ENCODE peak calls at places on chromosomes 7 and 10, in six cellular contexts. One of them, this sample, is unnamed.

GRCh38 chr10:102752934-102753664 is 9.4 kb downstream of the WBP1L start:
- DNase-seq in tibial artery: peak; percentile 58
- DNase-seq in WERI-Rb-1: peak; percentile 50
- DNase-seq in heart left ventricle: peak; percentile 50
- DNase-seq in fibroblast of lung: peak; percentile 76
- DNase-seq in HepG2: peak; percentile 63
- DNase-seq in this sample: peak; percentile 71

GRCh38 chr7:27150568-27151340 is 1.6 kb downstream of the HOXA3 start:
- DNase-seq in fibroblast of lung: peak; percentile 87
- DNase-seq in WERI-Rb-1: peak; percentile 68
- DNase-seq in tibial artery: peak; percentile 81
- DNase-seq in HepG2: peak; percentile 42
- DNase-seq in heart left ventricle: peak; percentile 64
- DNase-seq in this sample: peak; percentile 90

GRCh38 chr10:127612-128432 is 7.4 kb upstream of the ZMYND11 start:
- DNase-seq in fibroblast of lung: no peak
- DNase-seq in WERI-Rb-1: no peak
- DNase-seq in HepG2: no peak
- DNase-seq in tibial artery: peak; percentile 41
- DNase-seq in heart left ventricle: no peak
- DNase-seq in this sample: no peak

GRCh38 chr7:27165655-27166474 is 528 bp upstream of the HOXA9 start:
- DNase-seq in HepG2: no peak
- DNase-seq in tibial artery: no peak
- DNase-seq in fibroblast of lung: no peak
- DNase-seq in heart left ventricle: no peak
- DNase-seq in WERI-Rb-1: no peak
- DNase-seq in this sample: no peak

GRCh38 chr7:74289660-74290589 is 718 bp downstream of the CLIP2 start:
- DNase-seq in WERI-Rb-1: no peak
- DNase-seq in fibroblast of lung: no peak
- DNase-seq in tibial artery: peak; percentile 59
- DNase-seq in HepG2: no peak
- DNase-seq in heart left ventricle: peak; percentile 46
- DNase-seq in this sample: peak; percentile 62

GRCh38 chr10:119313645-119314044 is 106.3 kb downstream of the GRK5 start:
- DNase-seq in HepG2: no peak
- DNase-seq in WERI-Rb-1: no peak
- DNase-seq in tibial artery: no peak
- DNase-seq in heart left ventricle: no peak
- DNase-seq in fibroblast of lung: no peak
- DNase-seq in this sample: no peak

GRCh38 chr10:101139421-101139911 is 8.4 kb downstream of the TLX1 start:
- DNase-seq in tibial artery: no peak
- DNase-seq in fibroblast of lung: peak; percentile 18
- DNase-seq in HepG2: peak; percentile 16
- DNase-seq in heart left ventricle: no peak
- DNase-seq in WERI-Rb-1: no peak
- DNase-seq in this sample: peak; percentile 88

GRCh38 chr7:28069788-28070187 is 110.8 kb downstream of the JAZF1 start:
- DNase-seq in heart left ventricle: peak; percentile 39
- DNase-seq in HepG2: no peak
- DNase-seq in WERI-Rb-1: no peak
- DNase-seq in fibroblast of lung: peak; percentile 75
- DNase-seq in tibial artery: peak; percentile 28
- DNase-seq in this sample: no peak

GRCh38 chr10:17123062-17123661 is 6.4 kb downstream of the CUBN start:
- DNase-seq in fibroblast of lung: peak; percentile 33
- DNase-seq in WERI-Rb-1: no peak
- DNase-seq in heart left ventricle: no peak
- DNase-seq in HepG2: no peak
- DNase-seq in tibial artery: no peak
- DNase-seq in this sample: no peak

GRCh38 chr10:45442251-45442650 is 68.2 kb downstream of the ALOX5 start:
- DNase-seq in HepG2: no peak
- DNase-seq in tibial artery: no peak
- DNase-seq in WERI-Rb-1: no peak
- DNase-seq in heart left ventricle: no peak
- DNase-seq in fibroblast of lung: no peak
- DNase-seq in this sample: no peak

GRCh38 chr7:23491502-23491901 is 21.2 kb upstream of the IGF2BP3 start:
- DNase-seq in HepG2: no peak
- DNase-seq in tibial artery: no peak
- DNase-seq in fibroblast of lung: no peak
- DNase-seq in heart left ventricle: no peak
- DNase-seq in WERI-Rb-1: no peak
- DNase-seq in this sample: no peak

GRCh38 chr7:105975770-105976428 is 12.8 kb downstream of the CDHR3 start:
- DNase-seq in HepG2: no peak
- DNase-seq in tibial artery: no peak
- DNase-seq in heart left ventricle: no peak
- DNase-seq in fibroblast of lung: no peak
- DNase-seq in WERI-Rb-1: no peak
- DNase-seq in this sample: peak; percentile 56

GRCh38 chr7:128410092-128410665 is 397 bp upstream of the IMPDH1 start:
- DNase-seq in WERI-Rb-1: peak; percentile 74
- DNase-seq in fibroblast of lung: peak; percentile 81
- DNase-seq in heart left ventricle: peak; percentile 57
- DNase-seq in tibial artery: peak; percentile 63
- DNase-seq in HepG2: no peak
- DNase-seq in this sample: peak; percentile 88

GRCh38 chr7:50556247-50556976 is 8.8 kb downstream of the DDC start:
- DNase-seq in fibroblast of lung: peak; percentile 62
- DNase-seq in tibial artery: no peak
- DNase-seq in WERI-Rb-1: no peak
- DNase-seq in HepG2: peak; percentile 75
- DNase-seq in heart left ventricle: no peak
- DNase-seq in this sample: no peak

GRCh38 chr7:129359176-129359575 is 75.1 kb upstream of the STRIP2 start:
- DNase-seq in heart left ventricle: no peak
- DNase-seq in tibial artery: no peak
- DNase-seq in WERI-Rb-1: no peak
- DNase-seq in fibroblast of lung: no peak
- DNase-seq in HepG2: no peak
- DNase-seq in this sample: no peak

GRCh38 chr10:91891285-91892001 is 17.8 kb downstream of the FGFBP3 start:
- DNase-seq in HepG2: peak; percentile 56
- DNase-seq in fibroblast of lung: peak; percentile 94
- DNase-seq in heart left ventricle: no peak
- DNase-seq in WERI-Rb-1: no peak
- DNase-seq in tibial artery: no peak
- DNase-seq in this sample: no peak

GRCh38 chr10:110335314-110336064 is 30.8 kb upstream of the SMNDC1 start:
- DNase-seq in heart left ventricle: no peak
- DNase-seq in WERI-Rb-1: no peak
- DNase-seq in fibroblast of lung: no peak
- DNase-seq in HepG2: no peak
- DNase-seq in tibial artery: no peak
- DNase-seq in this sample: no peak

GRCh38 chr7:2497065-2497464 is 20.9 kb upstream of the GRIFIN start:
- DNase-seq in fibroblast of lung: no peak
- DNase-seq in heart left ventricle: no peak
- DNase-seq in HepG2: no peak
- DNase-seq in tibial artery: no peak
- DNase-seq in WERI-Rb-1: no peak
- DNase-seq in this sample: no peak

GRCh38 chr7:2496375-2496774 is 20.2 kb upstream of the GRIFIN start:
- DNase-seq in HepG2: no peak
- DNase-seq in fibroblast of lung: no peak
- DNase-seq in tibial artery: no peak
- DNase-seq in heart left ventricle: no peak
- DNase-seq in WERI-Rb-1: no peak
- DNase-seq in this sample: no peak

GRCh38 chr7:2497500-2498336 is 21.5 kb upstream of the GRIFIN start:
- DNase-seq in WERI-Rb-1: no peak
- DNase-seq in heart left ventricle: no peak
- DNase-seq in fibroblast of lung: peak; percentile 61
- DNase-seq in HepG2: no peak
- DNase-seq in tibial artery: no peak
- DNase-seq in this sample: peak; percentile 71

GRCh38 chr7:2494191-2495130 is 18.3 kb upstream of the GRIFIN start:
- DNase-seq in fibroblast of lung: no peak
- DNase-seq in tibial artery: no peak
- DNase-seq in WERI-Rb-1: no peak
- DNase-seq in heart left ventricle: no peak
- DNase-seq in HepG2: no peak
- DNase-seq in this sample: no peak

GRCh38 chr7:2495402-2496309 is 19.5 kb upstream of the GRIFIN start:
- DNase-seq in WERI-Rb-1: peak; percentile 47
- DNase-seq in fibroblast of lung: no peak
- DNase-seq in HepG2: no peak
- DNase-seq in heart left ventricle: no peak
- DNase-seq in tibial artery: no peak
- DNase-seq in this sample: peak; percentile 79
- H3K27ac ChIP-seq in WERI-Rb-1: no peak overlapping the region
- H3K27ac ChIP-seq in fibroblast of lung: no peak overlapping the region
- H3K27ac ChIP-seq in HepG2: no peak overlapping the region
- H3K27ac ChIP-seq in heart left ventricle: no peak overlapping the region
- H3K27ac ChIP-seq in tibial artery: no peak overlapping the region
- H3K27ac ChIP-seq in this sample: peak overlapping the region; percentile 78

GRCh38 chr7:9958461-9958860 is 1015.2 kb upstream of the PHF14 start:
- DNase-seq in heart left ventricle: no peak
- DNase-seq in WERI-Rb-1: no peak
- DNase-seq in fibroblast of lung: no peak
- DNase-seq in HepG2: no peak
- DNase-seq in tibial artery: no peak
- DNase-seq in this sample: no peak

DNA sequence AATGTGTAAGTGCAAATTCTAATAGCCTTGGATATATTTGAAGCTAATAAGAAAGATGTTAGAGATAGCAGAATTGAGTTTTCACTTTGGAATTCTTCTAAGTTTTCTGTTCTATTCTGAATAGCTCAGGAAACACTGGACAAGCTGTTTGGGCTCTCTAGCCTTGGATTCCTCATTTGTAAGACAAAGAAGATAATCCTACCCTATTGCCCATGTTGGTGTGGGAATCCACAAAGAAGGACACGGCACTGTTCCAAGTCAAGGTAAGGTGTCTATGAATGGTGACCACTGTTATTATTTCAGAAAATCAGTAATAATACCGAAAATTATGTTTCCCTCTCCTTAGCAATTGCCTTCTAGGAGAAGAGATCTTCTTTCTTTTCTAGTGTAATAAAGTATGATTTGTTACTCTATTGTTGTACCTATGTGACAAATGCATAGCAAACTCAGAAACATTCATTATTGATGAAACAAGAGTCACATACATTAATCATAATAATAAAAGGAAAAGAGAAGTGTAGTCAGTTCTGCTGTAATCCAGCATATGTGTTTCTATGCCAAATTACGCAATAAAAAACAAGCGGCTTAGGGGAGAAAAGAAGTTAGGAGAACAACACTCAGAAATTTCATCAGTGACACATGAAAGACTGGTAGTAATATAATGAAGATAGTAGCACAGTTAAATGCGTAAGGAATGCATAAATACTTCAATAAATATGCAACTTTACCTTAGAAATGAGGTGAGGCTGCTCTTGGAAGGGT is 1012.3 kb upstream of the PHF14 start:
- DNase-seq in heart left ventricle: no peak
- DNase-seq in HepG2: no peak
- DNase-seq in WERI-Rb-1: no peak
- DNase-seq in tibial artery: no peak
- DNase-seq in fibroblast of lung: no peak
- DNase-seq in this sample: no peak
- H3K9me3 ChIP-seq in heart left ventricle: no peaks in the 10 kb centered on the region
- H3K9me3 ChIP-seq in HepG2: peaks cover 71% of the 10 kb centered on the region
- H3K9me3 ChIP-seq in WERI-Rb-1: no peaks in the 10 kb centered on the region
- H3K9me3 ChIP-seq in tibial artery: no peaks in the 10 kb centered on the region
- H3K9me3 ChIP-seq in fibroblast of lung: no peaks in the 10 kb centered on the region
- H3K9me3 ChIP-seq in this sample: no peaks in the 10 kb centered on the region

DNA sequence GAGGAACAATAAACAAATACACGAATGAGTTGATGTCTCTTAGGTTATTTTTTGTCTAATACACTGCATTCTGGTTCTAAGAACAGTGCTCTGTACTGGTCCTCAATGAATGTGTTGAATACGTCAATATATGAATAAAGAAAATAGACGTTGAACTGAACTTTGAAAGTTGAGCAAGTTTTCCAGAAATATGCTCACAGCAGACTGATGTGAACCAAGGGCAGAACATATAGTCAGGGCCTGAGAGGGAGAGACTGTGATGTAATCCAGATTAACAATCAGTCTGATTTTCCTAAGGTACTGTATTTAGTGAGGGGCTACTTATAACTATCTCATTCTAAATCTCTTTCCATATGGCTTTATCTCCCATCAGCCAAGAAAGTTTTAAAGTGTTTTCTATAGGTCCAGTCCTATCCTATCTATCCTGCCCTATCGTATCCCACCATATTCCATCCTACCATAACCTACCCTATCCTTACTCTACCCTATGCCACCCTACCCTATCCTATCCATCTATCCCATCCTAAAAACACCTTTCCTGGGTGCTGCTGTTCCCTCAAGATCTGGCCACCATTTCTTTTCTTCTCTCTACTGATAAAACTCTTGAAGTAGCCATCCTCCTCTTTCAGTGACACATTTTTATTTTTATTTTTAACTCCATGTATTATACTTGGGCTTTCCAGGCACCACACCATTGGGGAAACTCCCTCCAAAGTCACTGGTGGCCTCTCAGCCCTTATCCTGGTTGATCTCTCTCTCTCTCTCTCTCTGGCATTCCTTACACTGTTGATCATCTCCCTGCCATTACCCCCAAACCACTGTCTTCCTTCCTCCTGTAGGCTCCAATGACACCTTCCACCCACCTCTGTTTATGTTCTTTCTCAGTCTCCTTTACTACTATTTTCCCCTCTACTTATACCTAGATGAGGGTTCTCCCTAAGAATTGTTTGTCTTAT is 212.3 kb upstream of the SLC26A5 start:
- DNase-seq in WERI-Rb-1: no peak
- DNase-seq in tibial artery: no peak
- DNase-seq in fibroblast of lung: no peak
- DNase-seq in HepG2: peak; percentile 16
- DNase-seq in heart left ventricle: no peak
- DNase-seq in this sample: no peak
- H3K27ac ChIP-seq in WERI-Rb-1: no peak overlapping the region
- H3K27ac ChIP-seq in tibial artery: no peak overlapping the region
- H3K27ac ChIP-seq in fibroblast of lung: no peak overlapping the region
- H3K27ac ChIP-seq in HepG2: peak overlapping the region; percentile 34
- H3K27ac ChIP-seq in heart left ventricle: no peak overlapping the region
- H3K27ac ChIP-seq in this sample: no peak overlapping the region

GRCh38 chr10:121862042-121862441 is 65.8 kb downstream of the ATE1 start:
- DNase-seq in fibroblast of lung: no peak
- DNase-seq in tibial artery: no peak
- DNase-seq in HepG2: no peak
- DNase-seq in heart left ventricle: no peak
- DNase-seq in WERI-Rb-1: no peak
- DNase-seq in this sample: no peak

GRCh38 chr10:121864168-121864567 is 63.7 kb downstream of the ATE1 start:
- DNase-seq in tibial artery: no peak
- DNase-seq in heart left ventricle: no peak
- DNase-seq in fibroblast of lung: no peak
- DNase-seq in WERI-Rb-1: no peak
- DNase-seq in HepG2: no peak
- DNase-seq in this sample: no peak

GRCh38 chr10:121864653-121865052 is 63.2 kb downstream of the ATE1 start:
- DNase-seq in tibial artery: no peak
- DNase-seq in WERI-Rb-1: no peak
- DNase-seq in HepG2: no peak
- DNase-seq in fibroblast of lung: no peak
- DNase-seq in heart left ventricle: no peak
- DNase-seq in this sample: no peak

GRCh38 chr10:121862624-121863023 is 65.2 kb downstream of the ATE1 start:
- DNase-seq in WERI-Rb-1: no peak
- DNase-seq in heart left ventricle: no peak
- DNase-seq in fibroblast of lung: no peak
- DNase-seq in HepG2: no peak
- DNase-seq in tibial artery: no peak
- DNase-seq in this sample: no peak

GRCh38 chr10:121865554-121865953 is 62.3 kb downstream of the ATE1 start:
- DNase-seq in tibial artery: no peak
- DNase-seq in heart left ventricle: no peak
- DNase-seq in WERI-Rb-1: no peak
- DNase-seq in HepG2: no peak
- DNase-seq in fibroblast of lung: no peak
- DNase-seq in this sample: no peak
- H3K9me3 ChIP-seq in tibial artery: no peaks in the 10 kb centered on the region
- H3K9me3 ChIP-seq in heart left ventricle: no peaks in the 10 kb centered on the region
- H3K9me3 ChIP-seq in WERI-Rb-1: no peaks in the 10 kb centered on the region
- H3K9me3 ChIP-seq in HepG2: no peaks in the 10 kb centered on the region
- H3K9me3 ChIP-seq in fibroblast of lung: no peaks in the 10 kb centered on the region
- H3K9me3 ChIP-seq in this sample: peaks cover 14% of the 10 kb centered on the region